ENCODE peak calls at places on chromosome 1, in five cellular contexts. I is stimulated activated CD8-positive, alpha-beta memory T cell treated with anti-CD3 and anti-CD28 coated beads, Interleukin-12 subunit alpha, Interleukin-12 subunit beta, amount 100 ng/mL, for 1 hour; D is HEK293T; V is myocyte; P is activated effector memory CD4-positive, alpha-beta T cell treated with anti-CD3 and anti-CD28 coated beads, Interleukin-2, amount 50 U/mL, for 16 hours. U is an unnamed sample.

GRCh38 chr1:180889325-180889724 is 23.4 kb upstream of the KIAA1614 start:
- DNase-seq in I (no peak), D (no peak), V (no peak), P (no peak), U (no peak)

GRCh38 chr1:151972533-151973270 is 21.0 kb downstream of the S100A10 start:
- DNase-seq in I (no peak), D (peak), V (peak), P (peak), U (no peak)

GRCh38 chr1:43067856-43068751 is 104.0 kb downstream of the EBNA1BP2 start:
- DNase-seq in I (no peak), D (peak), V (no peak), P (peak), U (peak)

GRCh38 chr1:1892079-1892762 is 1.3 kb upstream of the GNB1 start:
- DNase-seq in I (no peak), D (no peak), V (no peak), P (no peak), U (no peak)

GRCh38 chr1:226640288-226640687 is 91.7 kb downstream of the STUM start:
- DNase-seq in I (no peak), D (no peak), V (peak), P (peak), U (peak)

GRCh38 chr1:43035821-43036456 is 77.3 kb upstream of the SLC2A1 start:
- DNase-seq in I (no peak), D (no peak), V (no peak), P (no peak), U (no peak)

GRCh38 chr1:53293123-53293522 is 34.7 kb downstream of the LRP8 start:
- DNase-seq in I (no peak), D (no peak), V (peak), P (no peak), U (no peak)

GRCh38 chr1:182635871-182636270 is 31.7 kb upstream of the RGS16 start:
- DNase-seq in I (no peak), D (no peak), V (peak), P (no peak), U (no peak)

GRCh38 chr1:192235127-192235526 is 76.9 kb downstream of the RGS18 start:
- DNase-seq in I (no peak), D (no peak), V (peak), P (no peak), U (no peak)

GRCh38 chr1:228446849-228447248 is 30.2 kb upstream of the TRIM17 start:
- DNase-seq in I (no peak), D (no peak), V (no peak), P (peak), U (no peak)

GRCh38 chr1:43979528-43980254 is 681 bp downstream of the B4GALT2 start:
- DNase-seq in I (no peak), D (no peak), V (peak), P (peak), U (peak)

GRCh38 chr1:41404308-41404755 is 43.1 kb downstream of the FOXO6 start:
- DNase-seq in I (no peak), D (no peak), V (peak), P (no peak), U (no peak)

GRCh38 chr1:154818911-154819310 is 51.2 kb downstream of the KCNN3 start:
- DNase-seq in I (no peak), D (no peak), V (no peak), P (no peak), U (no peak)

GRCh38 chr1:56686171-56686570 is 41.1 kb downstream of the PRKAA2 start:
- DNase-seq in I (no peak), D (no peak), V (no peak), P (no peak), U (no peak)

GRCh38 chr1:235329139-235329808 is 904 bp downstream of the GGPS1 start:
- DNase-seq in I (no peak), D (peak), V (peak), P (peak), U (no peak)

GRCh38 chr1:36166938-36167910 is 11.3 kb downstream of the MAP7D1 start:
- DNase-seq in I (no peak), D (no peak), V (peak), P (no peak), U (no peak)

GRCh38 chr1:75632350-75632949 is 21.5 kb upstream of the SLC44A5 start:
- DNase-seq in I (no peak), D (peak), V (peak), P (no peak), U (no peak)

GRCh38 chr1:19337289-19337688 is 25.2 kb downstream of the SLC66A1 start:
- DNase-seq in I (no peak), D (no peak), V (no peak), P (no peak), U (no peak)

GRCh38 chr1:182869241-182869666 is 30.1 kb downstream of the DHX9 start:
- DNase-seq in I (no peak), D (no peak), V (no peak), P (peak), U (no peak)

GRCh38 chr1:168019407-168019806 is 82.5 kb upstream of the MPC2 start:
- DNase-seq in I (no peak), D (peak), V (no peak), P (no peak), U (no peak)

U was measured in left ventricle myocardium superior.